ENCODE peak calls at places on chromosomes 5 and 9, in ten cellular contexts. K is prostate gland, G is lower leg skin, X is uterus, W is transverse colon, A is breast epithelium, R is esophagus muscularis mucosa, S is heart left ventricle, D is HCT116, Z is GM12892. E is an unnamed sample.

GRCh38 chr5:60487466-60487865 is 212.5 kb downstream of the DEPDC1B start:
- DNase-seq in W (no peak), X (no peak), R (no peak), Z (no peak), G (no peak), A (no peak), D (no peak), K (peak; percentile 21), S (no peak), E (no peak)

GRCh38 chr5:109882546-109882945 is 192.8 kb downstream of the MAN2A1 start:
- DNase-seq in G (no peak), K (no peak), Z (no peak), X (no peak), D (no peak), R (no peak), A (no peak), S (no peak), W (no peak), E (no peak)

GRCh38 chr5:51567636-51568035 is 184.4 kb downstream of the ISL1 start:
- DNase-seq in G (no peak), Z (no peak), K (no peak), W (no peak), R (no peak), X (no peak), S (no peak), D (no peak), A (no peak), E (no peak)

GRCh38 chr5:57538341-57538955 is 55.8 kb upstream of the ACTBL2 start:
- DNase-seq in G (peak; percentile 17), S (no peak), X (no peak), D (no peak), A (no peak), W (no peak), R (no peak), K (no peak), Z (no peak), E (no peak)

GRCh38 chr5:36438765-36439501 is 137.2 kb upstream of the RANBP3L start:
- DNase-seq in G (no peak), A (no peak), S (no peak), X (no peak), Z (no peak), D (no peak), K (no peak), W (no peak), R (no peak), E (no peak)

GRCh38 chr5:39115644-39116346 is 41.6 kb upstream of the RICTOR start:
- DNase-seq in W (no peak), S (no peak), D (no peak), Z (no peak), X (no peak), K (no peak), R (no peak), G (no peak), A (no peak), E (no peak)

GRCh38 chr5:143968071-143968878 is 156.3 kb downstream of the HMHB1 start:
- DNase-seq in R (no peak), X (no peak), G (no peak), W (no peak), A (no peak), D (peak; percentile 22), S (no peak), Z (no peak), K (peak; percentile 4), E (no peak)

GRCh38 chr5:174327317-174327864 is 281.9 kb downstream of the NSG2 start:
- DNase-seq in A (no peak), K (peak; percentile 43), W (peak; percentile 48), X (no peak), Z (peak; percentile 48), D (peak; percentile 75), G (no peak), S (peak; percentile 29), R (no peak), E (peak; percentile 57)

GRCh38 chr9:78021692-78022091 is 9.9 kb downstream of the GNAQ start:
- DNase-seq in A (no peak), D (no peak), R (no peak), K (peak; percentile 3), Z (no peak), S (peak; percentile 35), W (peak; percentile 60), G (no peak), X (no peak), E (no peak)

GRCh38 chr5:116573617-116574431 is 799 bp downstream of the SEMA6A start:
- DNase-seq in D (no peak), Z (no peak), W (peak; percentile 27), K (peak; percentile 7), R (no peak), S (no peak), X (no peak), G (no peak), A (no peak), E (peak; percentile 26)

GRCh38 chr5:19802686-19803085 is 185.3 kb downstream of the CDH18 start:
- DNase-seq in D (no peak), W (no peak), X (no peak), Z (no peak), K (no peak), S (no peak), A (no peak), G (no peak), R (no peak), E (no peak)

GRCh38 chr9:93450817-93451761 is at the start of gene FAM120A:
- DNase-seq in R (no peak), W (peak; percentile 79), A (peak; percentile 67), G (peak; percentile 31), X (peak; percentile 61), Z (peak; percentile 65), D (peak; percentile 15), S (peak; percentile 77), K (peak; percentile 66), E (peak; percentile 66)

GRCh38 chr9:93451762-93452709 is 551 bp downstream of the FAM120A start:
- DNase-seq in S (peak; percentile 52), W (peak; percentile 58), K (peak; percentile 26), G (peak; percentile 36), R (no peak), X (peak; percentile 44), Z (peak; percentile 22), A (no peak), D (no peak), E (peak; percentile 32)

GRCh38 chr9:93456022-93456421 is 2.6 kb upstream of the FAM120AOS start:
- DNase-seq in Z (no peak), X (no peak), A (no peak), K (no peak), G (no peak), S (no peak), D (no peak), R (no peak), W (no peak), E (no peak)

GRCh38 chr9:93452710-93453046 is 703 bp downstream of the FAM120AOS start:
- DNase-seq in D (no peak), S (peak; percentile 25), A (no peak), R (no peak), Z (no peak), W (peak; percentile 33), K (peak; percentile 26), G (no peak), X (no peak), E (no peak)

GRCh38 chr9:93453047-93453914 is at the start of gene FAM120AOS:
- DNase-seq in W (peak; percentile 95), A (peak; percentile 92), D (peak; percentile 89), R (peak; percentile 99), X (peak; percentile 92), G (peak; percentile 94), S (peak; percentile 94), Z (peak; percentile 62), K (peak; percentile 96), E (peak; percentile 56)
- TF ChIP-seq POLR2A in W (peak; percentile 93), A (peak; percentile 28), D (peak; percentile 69), R (peak; percentile 18), X (peak; percentile 51), G (no peak), S (peak; percentile 10), Z (no peak), K (peak; percentile 80), E (peak; percentile 32)

GRCh38 chr9:113349434-113350337 is at the start of gene BSPRY:
- DNase-seq in X (no peak), R (no peak), S (no peak), K (no peak), G (no peak), W (peak; percentile 68), A (no peak), Z (peak; percentile 46), D (peak; percentile 18), E (peak; percentile 50)
- TF ChIP-seq POLR2A in X (peak; percentile 19), R (no peak), S (no peak), K (peak; percentile 30), G (no peak), W (no peak), A (no peak), Z (no peak), D (no peak), E (no peak)

GRCh38 chr9:133149130-133150015 is 14.3 kb downstream of the GBGT1 start:
- DNase-seq in D (peak; percentile 89), A (peak; percentile 87), Z (peak; percentile 98), W (peak; percentile 93), S (peak; percentile 91), X (peak; percentile 86), K (peak; percentile 88), R (peak; percentile 98), G (peak; percentile 81), E (peak; percentile 97)
- TF ChIP-seq POLR2A in D (peak; percentile 60), A (peak; percentile 21), Z (peak; percentile 71), W (peak; percentile 62), S (no peak), X (peak; percentile 49), K (peak; percentile 69), R (no peak), G (no peak), E (peak; percentile 31)

DNA sequence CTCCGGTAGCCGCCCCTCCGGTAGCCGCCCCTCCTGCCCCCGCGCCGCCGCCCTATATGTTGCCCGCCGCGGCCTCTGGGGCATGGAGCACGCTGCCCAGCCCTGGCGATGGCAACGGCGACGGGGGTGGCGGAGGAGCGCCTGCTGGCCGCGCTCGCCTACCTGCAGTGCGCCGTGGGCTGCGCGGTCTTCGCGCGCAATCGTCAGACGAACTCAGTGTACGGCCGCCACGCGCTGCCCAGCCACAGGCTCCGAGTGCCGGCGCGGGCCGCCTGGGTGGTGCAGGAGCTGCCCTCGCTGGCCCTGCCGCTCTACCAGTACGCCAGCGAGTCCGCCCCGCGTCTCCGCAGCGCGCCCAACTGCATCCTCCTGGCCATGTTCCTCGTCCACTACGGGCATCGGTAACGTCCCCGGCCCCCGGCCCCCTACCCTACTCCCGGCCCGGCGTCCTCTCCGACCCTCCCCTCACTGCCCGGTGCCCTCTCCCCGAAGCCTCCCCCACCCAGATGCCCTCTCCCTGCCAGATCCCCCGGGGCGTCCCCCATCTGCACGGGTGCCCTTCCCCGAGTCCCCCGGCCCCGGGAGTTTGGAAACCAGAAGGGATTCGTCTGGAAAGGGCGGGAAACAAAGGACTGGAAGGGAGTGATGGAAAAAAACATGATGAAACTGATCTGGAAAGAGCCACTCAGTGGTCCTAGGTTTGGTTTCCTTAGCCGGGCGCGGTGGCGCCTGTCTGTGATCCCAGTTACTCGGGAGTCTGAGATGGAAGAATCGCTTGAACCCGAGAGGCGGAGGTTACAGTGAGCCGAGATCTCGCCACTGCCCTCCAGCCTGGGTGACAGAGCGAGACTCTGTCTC is 458 bp downstream of the SRD5A1 start:
- DNase-seq in R (no peak), Z (no peak), A (no peak), S (peak; percentile 12), G (no peak), X (peak; percentile 23), K (peak; percentile 18), D (no peak), W (no peak), E (no peak)
- TF ChIP-seq POLR2A in R (no peak), Z (no peak), A (no peak), S (no peak), G (no peak), X (no peak), K (no peak), D (no peak), W (no peak), E (no peak)